ENCODE peak calls at places on chromosome 11, in four cellular contexts. E is IMR-90, W is mesendoderm, Z is H1. B is an unnamed sample.
A peak's percentile ranks its signal among the peaks of the same experiment; 100 is the strongest.

GRCh38 chr11:789951-790350 is at the start of gene CEND1:
- DNase-seq in E (peak; percentile 54), W (no peak), Z (no peak), B (no peak)

GRCh38 chr11:116879789-116880402 is 42.5 kb upstream of the APOA1 start:
- DNase-seq in E (peak; percentile 85), Z (no peak), W (peak; percentile 78), B (no peak)

GRCh38 chr11:121514998-121515671 is 62.4 kb upstream of the SORL1-AS1 start:
- DNase-seq in E (no peak), Z (no peak), W (no peak), B (no peak)

GRCh38 chr11:27234043-27234668 is 128.9 kb downstream of the CCDC34 start:
- DNase-seq in Z (no peak), W (no peak), E (peak; percentile 94), B (no peak)

GRCh38 chr11:82864268-82864667 is 36.0 kb downstream of the PRCP start:
- DNase-seq in Z (peak; percentile 15), E (peak; percentile 41), W (peak; percentile 72), B (peak; percentile 51)

GRCh38 chr11:111569476-111569875 is 29.0 kb downstream of the LAYN start:
- DNase-seq in Z (no peak), E (peak; percentile 32), W (no peak), B (no peak)

GRCh38 chr11:62707277-62707771 is at the start of the genes BSCL2 and GNG3:
- DNase-seq in Z (peak; percentile 96), E (no peak), W (peak; percentile 100), B (peak; percentile 99)

GRCh38 chr11:35524780-35525179 is 636 bp downstream of the PAMR1 start:
- DNase-seq in E (peak; percentile 68), Z (no peak), W (no peak), B (no peak)

GRCh38 chr11:76641905-76642304 is 28.6 kb downstream of the LRRC32 start:
- DNase-seq in W (no peak), Z (no peak), E (no peak), B (no peak)

GRCh38 chr11:27018902-27019544 is 21.6 kb upstream of the BBOX1 start:
- DNase-seq in Z (no peak), W (no peak), E (peak; percentile 20), B (no peak)

GRCh38 chr11:113618360-113618759 is 87.7 kb downstream of the TMPRSS5 start:
- DNase-seq in E (peak; percentile 10), Z (no peak), W (no peak), B (no peak)

GRCh38 chr11:122093731-122094130 is 22.3 kb downstream of the BLID start:
- DNase-seq in E (peak; percentile 83), W (no peak), Z (no peak), B (no peak)

GRCh38 chr11:34065505-34066203 is 14.1 kb downstream of the CAPRIN1 start:
- DNase-seq in E (peak; percentile 59), Z (no peak), W (peak; percentile 45), B (peak; percentile 44)

GRCh38 chr11:125123194-125123946 is 11.9 kb upstream of the TMEM218 start:
- DNase-seq in E (peak; percentile 28), Z (no peak), W (no peak), B (no peak)

GRCh38 chr11:66509131-66509561 is 1.3 kb upstream of the BBS1 start:
- DNase-seq in W (no peak), Z (no peak), E (no peak), B (no peak)

GRCh38 chr11:66863428-66864125 is 6.7 kb downstream of the LRFN4 start:
- DNase-seq in Z (no peak), W (no peak), E (no peak), B (no peak)

DNA sequence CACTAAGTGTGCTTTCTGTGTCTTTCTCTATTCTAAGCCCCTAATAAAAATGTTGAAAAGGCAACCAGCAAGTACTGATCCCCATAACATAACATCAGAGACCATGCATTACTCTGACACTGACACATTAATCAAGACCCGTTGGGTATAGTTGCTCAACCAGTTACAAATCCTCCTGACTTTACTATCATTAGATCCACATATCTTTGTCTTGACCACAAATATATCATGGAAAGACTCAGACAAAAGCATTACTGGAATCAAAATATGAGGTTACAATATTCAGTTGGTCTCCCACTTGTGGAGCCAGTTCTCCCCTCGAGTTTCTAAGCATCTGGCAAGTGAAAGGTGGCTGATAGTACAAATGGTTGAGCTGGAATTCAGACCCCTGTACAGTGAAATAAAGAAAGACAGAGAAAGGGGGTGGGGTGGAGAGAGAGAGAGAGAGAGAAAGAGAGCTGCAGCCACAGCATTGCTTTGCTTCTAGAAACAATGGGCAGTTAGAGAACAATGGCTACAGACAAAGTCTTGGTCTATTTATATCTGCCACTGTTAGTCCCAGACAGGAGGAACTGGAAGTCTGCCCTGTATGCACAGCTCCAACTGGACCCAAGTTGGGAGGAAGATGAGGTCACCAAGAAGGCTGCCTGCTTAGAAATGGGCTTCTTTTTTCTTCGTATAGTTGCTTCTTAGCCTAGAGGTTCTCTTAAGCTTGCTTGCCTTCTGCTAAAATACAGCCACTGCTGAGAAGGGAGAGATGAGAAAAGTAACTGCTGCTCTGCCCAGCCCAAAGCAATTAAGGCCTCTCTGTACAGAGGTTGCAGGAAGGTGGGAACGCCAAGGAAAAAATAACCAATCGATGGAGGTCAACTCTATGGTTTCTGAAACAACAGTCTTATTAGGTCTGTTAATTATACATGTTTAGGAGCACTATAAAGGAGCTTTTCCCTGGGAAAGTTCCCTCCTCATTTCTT is 85.5 kb downstream of the ETS1 start:
- DNase-seq in Z (no peak), W (peak; percentile 43), E (peak; percentile 77), B (no peak)
- H3K56ac ChIP-seq in Z (no peak overlapping the region), W (peak overlapping the region; percentile 35), E (no peak overlapping the region), B (no peak overlapping the region)

DNA sequence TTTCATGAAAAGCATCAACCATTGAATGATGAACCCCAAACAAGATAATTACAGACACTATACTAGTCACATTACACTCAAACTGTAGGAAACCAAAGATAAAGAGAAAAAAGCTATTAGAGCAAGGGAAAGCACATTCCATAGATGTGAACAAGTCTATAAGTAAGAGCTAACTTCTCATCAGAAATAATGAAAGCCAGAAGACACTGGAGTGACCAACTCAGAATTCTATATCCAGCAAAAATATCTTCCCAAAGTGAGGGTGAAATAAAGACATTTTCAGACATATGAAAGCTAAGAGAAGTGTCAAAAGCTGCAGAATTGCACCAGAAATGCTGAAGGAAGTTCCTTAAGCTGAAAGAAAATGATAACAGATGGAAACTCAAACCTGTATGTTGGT is 17.3 kb downstream of the FCHSD2 start:
- DNase-seq in E (no peak), Z (no peak), W (no peak), B (no peak)
- H3K56ac ChIP-seq in E (no peak overlapping the region), Z (no peak overlapping the region), W (no peak overlapping the region), B (no peak overlapping the region)

DNA sequence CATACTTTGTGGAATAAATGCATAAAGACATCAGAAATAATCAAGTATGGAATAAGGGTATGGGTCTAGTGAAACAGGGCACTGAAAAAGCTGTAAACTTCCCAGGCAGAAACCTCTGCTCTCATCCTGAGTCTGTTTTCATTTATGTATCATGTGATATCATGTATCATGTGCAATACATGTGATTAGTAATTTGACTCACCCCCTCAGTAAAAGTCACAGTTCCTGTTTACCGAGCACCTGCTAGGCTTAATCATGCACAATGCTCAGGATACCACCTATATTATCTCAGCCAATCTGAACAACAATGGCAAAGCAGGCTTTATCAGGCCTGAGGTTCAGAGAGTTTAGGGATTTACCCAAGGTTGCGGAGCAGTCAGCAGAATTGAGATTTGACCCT is 250.6 kb upstream of the TENM4 start:
- DNase-seq in Z (no peak), W (no peak), E (no peak), B (no peak)
- H3K56ac ChIP-seq in Z (no peak overlapping the region), W (no peak overlapping the region), E (no peak overlapping the region), B (no peak overlapping the region)

DNA sequence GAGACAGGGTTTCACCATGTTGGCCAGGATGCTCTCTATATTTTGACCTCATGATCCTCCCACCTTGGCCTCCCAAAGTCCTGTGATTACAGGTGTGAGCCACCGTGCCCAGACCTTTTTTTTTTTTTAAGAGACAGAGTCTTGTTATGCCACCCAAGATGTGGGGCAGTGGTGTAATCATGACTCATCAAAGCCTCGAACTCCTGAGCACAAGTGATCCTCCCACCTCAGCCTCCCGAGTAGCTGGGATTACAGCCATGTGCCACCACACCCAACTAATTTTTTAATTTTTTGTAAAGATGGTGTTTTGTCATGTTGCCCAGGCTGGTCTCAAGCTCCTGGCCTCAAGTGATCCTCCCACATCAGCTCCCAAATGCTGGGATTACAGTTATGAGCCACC is 37.9 kb downstream of the IZUMO1R start:
- DNase-seq in Z (no peak), E (no peak), W (no peak), B (no peak)
- H3K56ac ChIP-seq in Z (no peak overlapping the region), E (no peak overlapping the region), W (no peak overlapping the region), B (no peak overlapping the region)

GRCh38 chr11:63897459-63898156 is 19.4 kb downstream of the RCOR2 start:
- DNase-seq in Z (no peak), W (no peak), E (no peak), B (no peak)
- H3K56ac ChIP-seq in Z (no peak overlapping the region), W (no peak overlapping the region), E (no peak overlapping the region), B (no peak overlapping the region)

B was measured in H9.